ENCODE peak calls at places on chromosomes 7 and 10, in eight cellular contexts. V is left cardiac atrium, D is NCI-H510A treated with DMSO at 0.1 percent for 48 hours, U is fibroblast of the aortic adventitia, E is LoVo, A is NCI-H82, O is fibroblast of pulmonary artery, T is cerebellar nuclear complex. X is an unnamed sample.

GRCh38 chr10:110081914-110082313 is 74.1 kb downstream of the ADD3 start:
- DNase-seq in V (peak), E (peak), D (peak), U (peak), A (no peak), O (peak), T (no peak), X (peak)

GRCh38 chr7:158824028-158824427 is 5.3 kb downstream of the ESYT2 start:
- DNase-seq in U (no peak), E (no peak), D (no peak), O (no peak), A (no peak), V (no peak), T (no peak), X (peak)

GRCh38 chr7:64877714-64878610 is 25.1 kb upstream of the ZNF273 start:
- DNase-seq in E (no peak), U (no peak), T (no peak), O (no peak), D (no peak), V (no peak), A (no peak), X (peak)

GRCh38 chr10:73771722-73772279 is 10.0 kb upstream of the CHCHD1 start:
- DNase-seq in D (peak), A (peak), U (peak), T (no peak), E (peak), O (peak), V (peak), X (peak)

GRCh38 chr10:33963656-33964175 is 629.2 kb upstream of the NRP1 start:
- DNase-seq in U (peak), A (no peak), O (no peak), V (no peak), E (no peak), T (no peak), D (no peak), X (no peak)

GRCh38 chr10:72328045-72328828 is 26.5 kb downstream of the DNAJB12 start:
- DNase-seq in D (peak), E (peak), O (peak), A (peak), U (peak), V (peak), T (no peak), X (peak)

GRCh38 chr7:85103352-85103751 is 83.5 kb downstream of the SEMA3D start:
- DNase-seq in U (no peak), T (no peak), E (peak), V (peak), A (peak), D (no peak), O (no peak), X (no peak)

GRCh38 chr7:130008941-130009847 is 42.0 kb downstream of the ZC3HC1 start:
- DNase-seq in D (peak), T (peak), E (peak), A (no peak), O (peak), V (no peak), U (peak), X (peak)

GRCh38 chr7:29968683-29969457 is 20.7 kb downstream of the SCRN1 start:
- DNase-seq in V (no peak), U (peak), A (peak), D (no peak), O (peak), T (peak), E (no peak), X (no peak)